ENCODE peak calls at places on chromosomes 4 and X, in five cellular contexts. X is CD14-positive monocyte, M is psoas muscle, Z is neural crest cell, U is AG09309. F is an unnamed sample.

GRCh38 chrX:38375888-38376287 is 23.5 kb downstream of the OTC start:
- DNase-seq in Z (peak; percentile 1), U (no peak), M (no peak), X (no peak), F (no peak)

GRCh38 chrX:49041683-49042529 is 1.3 kb downstream of the TFE3 start:
- DNase-seq in M (peak; percentile 30), Z (no peak), X (no peak), U (peak; percentile 25), F (no peak)

GRCh38 chr4:90695411-90695810 is 568.2 kb downstream of the CCSER1 start:
- DNase-seq in M (no peak), X (no peak), U (no peak), Z (no peak), F (no peak)

GRCh38 chrX:53440631-53441517 is 6.7 kb upstream of the HSD17B10 start:
- DNase-seq in Z (no peak), U (no peak), M (peak; percentile 87), X (peak; percentile 83), F (no peak)

GRCh38 chr4:88230953-88231835 is 53.2 kb downstream of the PPM1K start:
- DNase-seq in Z (no peak), U (no peak), M (no peak), X (no peak), F (no peak)

GRCh38 chr4:78265006-78265405 is 207.9 kb downstream of the FRAS1 start:
- DNase-seq in X (no peak), Z (no peak), U (no peak), M (no peak), F (no peak)

GRCh38 chrX:38236901-38237615 is 16.4 kb upstream of the SRPX start:
- DNase-seq in U (no peak), X (no peak), M (no peak), Z (no peak), F (no peak)

GRCh38 chr4:182495986-182496385 is 252.8 kb downstream of the TENM3 start:
- DNase-seq in U (no peak), Z (no peak), M (no peak), X (no peak), F (no peak)

GRCh38 chrX:155148724-155149537 is 67.3 kb upstream of the VBP1 start:
- DNase-seq in Z (peak; percentile 12), X (no peak), M (no peak), U (no peak), F (no peak)

GRCh38 chr4:144787365-144788263 is 141.7 kb downstream of the HHIP start:
- DNase-seq in M (no peak), X (no peak), Z (no peak), U (peak; percentile 11), F (peak; percentile 2)

GRCh38 chr4:76300012-76300411 is 6.5 kb upstream of the STBD1 start:
- DNase-seq in U (no peak), M (no peak), X (no peak), Z (no peak), F (no peak)

GRCh38 chr4:186881521-186882220 is 158.0 kb upstream of the FAT1 start:
- DNase-seq in Z (no peak), X (no peak), M (no peak), U (peak; percentile 23), F (no peak)

GRCh38 chrX:41971346-41971745 is 48.0 kb upstream of the CASK start:
- DNase-seq in X (no peak), M (no peak), U (no peak), Z (no peak), F (no peak)

GRCh38 chrX:131675596-131676194 is 131.8 kb downstream of the OR13H1 start:
- DNase-seq in X (no peak), M (no peak), Z (no peak), U (no peak), F (no peak)

GRCh38 chr4:24470681-24471622 is 113.4 kb downstream of the DHX15 start:
- DNase-seq in U (no peak), M (peak; percentile 47), Z (peak; percentile 34), X (no peak), F (no peak)
- TF ChIP-seq CTCF in U (no peak), M (no peak), Z (peak; percentile 9), X (no peak), F (no peak)

GRCh38 chrX:154044045-154044444 is 24.3 kb upstream of the IRAK1 start:
- DNase-seq in M (no peak), Z (no peak), U (no peak), X (no peak), F (no peak)

GRCh38 chrX:154049209-154050112 is 29.8 kb upstream of the IRAK1 start:
- DNase-seq in M (no peak), U (no peak), X (no peak), Z (no peak), F (no peak)

GRCh38 chrX:154048398-154048797 is 28.7 kb upstream of the IRAK1 start:
- DNase-seq in X (no peak), U (no peak), Z (no peak), M (no peak), F (no peak)

GRCh38 chrX:154047266-154047665 is 27.6 kb upstream of the IRAK1 start:
- DNase-seq in M (no peak), X (no peak), Z (no peak), U (no peak), F (no peak)

GRCh38 chrX:154046262-154046771 is 26.6 kb upstream of the IRAK1 start:
- DNase-seq in U (peak; percentile 58), M (no peak), X (no peak), Z (no peak), F (peak; percentile 64)
- TF ChIP-seq CTCF in U (peak; percentile 20), M (no peak), X (no peak), Z (no peak), F (peak; percentile 20)

DNA sequence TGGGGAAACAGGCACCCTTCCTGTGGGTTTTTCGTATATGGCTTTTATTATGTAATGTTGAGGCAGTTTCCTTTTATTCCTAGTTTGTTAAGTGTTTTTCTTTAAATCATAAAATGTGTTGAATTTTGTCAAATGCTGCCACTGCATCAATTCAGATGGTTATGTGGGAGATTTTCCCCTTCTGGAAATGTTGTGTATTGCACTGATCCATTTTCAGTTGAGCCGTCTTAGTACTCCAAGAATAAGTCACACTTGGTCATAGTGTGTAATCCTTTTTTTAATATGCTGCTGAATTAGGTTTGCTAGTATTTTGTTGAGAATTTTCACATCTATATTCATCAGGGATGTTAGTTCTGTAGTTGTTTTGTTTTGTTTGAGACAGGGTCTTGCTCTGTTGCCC is 9.5 kb upstream of the CTBP1 start:
- DNase-seq in U (no peak), Z (no peak), M (no peak), X (no peak), F (no peak)
- TF ChIP-seq CTCF in U (peak; percentile 2), Z (peak; percentile 35), M (no peak), X (no peak), F (no peak)

DNA sequence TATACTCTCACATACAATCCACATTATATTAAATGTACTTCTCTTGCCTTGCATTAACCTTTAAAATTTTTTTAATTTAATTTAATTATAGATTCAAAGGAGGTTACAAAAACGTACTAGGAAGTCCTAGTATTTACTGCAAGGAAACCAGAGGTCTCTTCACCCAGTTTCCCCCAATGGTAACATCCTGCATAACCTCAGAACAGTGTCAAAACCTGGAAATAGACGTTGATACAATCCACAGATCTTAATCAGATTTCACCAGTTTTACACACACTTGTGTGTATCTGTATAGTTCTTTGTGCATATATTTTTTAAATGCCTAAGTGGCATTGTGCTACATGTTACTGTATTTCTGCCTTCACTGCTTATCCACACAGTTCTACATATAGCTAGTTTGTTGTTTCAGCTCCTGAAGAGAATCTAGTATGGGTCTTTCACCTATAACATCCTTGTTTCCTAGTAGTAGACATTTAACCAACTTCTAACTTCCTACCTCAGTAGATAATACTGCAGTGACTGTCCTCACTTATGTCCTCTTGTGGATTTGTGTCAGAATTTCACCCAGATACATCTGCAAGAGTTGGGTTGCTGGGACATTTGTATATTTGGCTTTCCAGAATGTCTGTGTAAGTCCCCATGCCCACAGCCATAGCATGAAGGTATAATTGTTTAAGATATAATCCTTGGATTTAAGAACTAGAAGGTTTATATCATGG is 103.2 kb downstream of the NFKB1 start:
- DNase-seq in M (no peak), X (no peak), U (no peak), Z (no peak), F (no peak)
- TF ChIP-seq CTCF in M (no peak), X (no peak), U (no peak), Z (no peak), F (no peak)

GRCh38 chr4:143558286-143558685 is 44.8 kb downstream of the SMARCA5 start:
- DNase-seq in M (no peak), Z (no peak), X (no peak), U (no peak), F (no peak)

GRCh38 chr4:143555676-143556075 is 42.2 kb downstream of the SMARCA5 start:
- DNase-seq in U (no peak), Z (no peak), X (no peak), M (no peak), F (no peak)

GRCh38 chr4:143564472-143564871 is 51.0 kb downstream of the SMARCA5 start:
- DNase-seq in M (no peak), Z (no peak), U (no peak), X (no peak), F (no peak)

GRCh38 chr4:143558823-143559756 is 45.6 kb downstream of the SMARCA5 start:
- DNase-seq in Z (no peak), M (peak; percentile 55), U (peak; percentile 2), X (no peak), F (peak; percentile 10)

DNA sequence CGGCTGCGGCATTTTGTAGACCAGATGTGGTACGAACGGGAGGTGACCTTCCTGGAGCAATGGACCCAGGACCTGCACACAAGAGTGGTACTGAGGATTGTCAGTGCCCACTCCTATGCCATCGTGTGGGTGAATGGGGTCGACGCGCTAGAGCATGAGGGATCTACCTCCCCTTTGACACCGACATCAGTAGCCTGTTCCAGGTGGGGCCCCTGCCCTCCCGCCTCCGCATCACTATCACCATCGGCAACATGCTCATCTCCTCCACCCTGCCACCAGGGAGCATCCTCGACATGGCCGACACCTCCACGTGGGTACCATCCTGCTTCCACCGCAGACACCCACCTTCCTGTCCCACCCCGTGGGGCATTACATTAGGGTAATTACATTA is 46.2 kb downstream of the SMARCA5 start:
- DNase-seq in Z (no peak), X (no peak), M (no peak), U (no peak), F (no peak)
- TF ChIP-seq CTCF in Z (no peak), X (no peak), M (no peak), U (no peak), F (no peak)

DNA sequence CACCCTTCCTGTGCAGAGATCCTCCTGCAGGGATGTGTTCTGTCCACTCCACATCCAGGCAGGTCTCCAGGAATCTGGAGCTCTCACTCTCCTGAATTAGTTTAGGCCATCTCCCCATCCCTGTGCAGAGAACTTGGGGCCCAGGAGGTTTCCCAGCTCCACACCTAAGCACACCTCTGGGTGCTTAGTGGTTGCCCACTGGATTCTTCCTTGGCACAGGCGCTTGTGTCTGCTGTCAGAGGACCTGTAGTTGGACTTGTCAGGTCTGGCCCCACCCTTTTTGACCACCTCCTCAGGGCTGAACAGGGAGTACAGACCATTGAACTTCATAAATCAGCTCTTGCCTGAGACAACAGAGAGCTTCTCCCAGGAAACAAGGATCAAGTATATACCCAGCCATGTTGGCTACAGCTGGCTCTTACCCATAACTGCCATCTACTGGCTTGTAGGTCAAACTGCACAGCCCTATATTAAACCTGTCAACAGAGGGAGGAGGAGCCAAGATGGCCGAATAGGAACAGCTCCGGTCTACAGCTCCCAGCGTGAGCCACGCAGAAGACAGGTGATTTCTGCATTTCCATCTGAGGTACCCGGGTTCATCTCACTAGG is 275.5 kb downstream of the PPARGC1A start:
- DNase-seq in U (no peak), M (no peak), Z (no peak), X (no peak), F (no peak)
- TF ChIP-seq CTCF in U (no peak), M (no peak), Z (peak; percentile 51), X (no peak), F (peak; percentile 13)

F was measured in AG09319.